ENCODE peak calls at places on chromosomes 2 and 18, in seven cellular contexts. O, D, R, F, V, N and G are unnamed samples.

GRCh38 chr2:122652670-122653069 is 897.2 kb downstream of the TSN start:
- DNase-seq in D (no peak), O (no peak), R (no peak), F (no peak), V (no peak), N (no peak), G (no peak)

GRCh38 chr2:64189167-64189566 is 44.9 kb upstream of the PELI1 start:
- DNase-seq in N (no peak), D (no peak), F (no peak), O (no peak), V (no peak), R (no peak), G (no peak)

GRCh38 chr2:45210466-45211195 is 201.4 kb upstream of the SIX2 start:
- DNase-seq in N (no peak), V (no peak), D (no peak), O (peak; percentile 48), R (no peak), F (no peak), G (no peak)

GRCh38 chr2:210548878-210549384 is 7.5 kb upstream of the CPS1 start:
- DNase-seq in R (peak; percentile 3), F (no peak), O (no peak), D (no peak), N (no peak), V (no peak), G (no peak)

GRCh38 chr2:62785216-62785615 is 79.7 kb downstream of the EHBP1 start:
- DNase-seq in F (no peak), R (no peak), O (peak; percentile 70), N (no peak), V (no peak), D (no peak), G (no peak)

GRCh38 chr18:79614211-79615028 is 65.2 kb upstream of the CTDP1 start:
- DNase-seq in O (no peak), N (no peak), R (no peak), D (no peak), V (no peak), F (no peak), G (no peak)

GRCh38 chr18:80194874-80195570 is 52.3 kb downstream of the PARD6G start:
- DNase-seq in D (no peak), R (no peak), F (no peak), N (no peak), V (no peak), O (no peak), G (no peak)

GRCh38 chr2:199307461-199307860 is 150.3 kb downstream of the SATB2 start:
- DNase-seq in N (no peak), D (no peak), F (no peak), V (no peak), O (no peak), R (no peak), G (no peak)

GRCh38 chr18:55351220-55351619 is 236.8 kb downstream of the TCF4 start:
- DNase-seq in R (no peak), V (no peak), O (no peak), N (no peak), D (no peak), F (no peak), G (no peak)

GRCh38 chr2:73939419-73939818 is 12.7 kb downstream of the DGUOK start:
- DNase-seq in F (no peak), R (no peak), N (no peak), D (no peak), V (peak; percentile 50), O (peak; percentile 42), G (no peak)

GRCh38 chr18:78230911-78231310 is 748.7 kb upstream of the SALL3 start:
- DNase-seq in N (no peak), R (no peak), D (no peak), V (no peak), O (no peak), F (no peak), G (no peak)

GRCh38 chr2:239979243-239980023 is 45.7 kb downstream of the NDUFA10 start:
- DNase-seq in F (no peak), O (no peak), R (no peak), N (no peak), D (no peak), V (no peak), G (peak; percentile 89)

GRCh38 chr2:23375448-23375847 is 9.5 kb upstream of the KLHL29 start:
- DNase-seq in D (peak; percentile 26), V (no peak), O (peak; percentile 56), N (no peak), F (no peak), R (peak; percentile 35), G (peak; percentile 29)

GRCh38 chr2:172931923-172932520 is 143.6 kb upstream of the MAP3K20 start:
- DNase-seq in O (peak; percentile 79), F (peak; percentile 65), V (peak; percentile 83), N (peak; percentile 62), R (peak; percentile 10), D (peak; percentile 31), G (peak; percentile 60)

GRCh38 chr2:10022041-10022421 is 21.3 kb upstream of the KLF11 start:
- DNase-seq in O (no peak), D (no peak), R (no peak), F (no peak), N (no peak), V (peak; percentile 47), G (no peak)

GRCh38 chr2:241734208-241734466 is 293 bp upstream of the D2HGDH start:
- DNase-seq in V (no peak), O (no peak), N (no peak), D (no peak), F (no peak), R (no peak), G (no peak)

GRCh38 chr2:111957872-111958354 is 59.5 kb downstream of the MERTK start:
- DNase-seq in N (no peak), D (no peak), R (no peak), F (no peak), V (peak; percentile 39), O (no peak), G (no peak)

GRCh38 chr2:150882751-150883520 is 378.7 kb downstream of the RBM43 start:
- DNase-seq in O (no peak), V (no peak), R (no peak), F (no peak), D (no peak), N (no peak), G (no peak)

GRCh38 chr18:78913830-78914585 is 65.6 kb upstream of the SALL3 start:
- DNase-seq in V (no peak), N (no peak), R (no peak), F (no peak), D (no peak), O (no peak), G (no peak)

GRCh38 chr2:230902180-230902899 is 22.7 kb downstream of the GPR55 start:
- DNase-seq in O (peak; percentile 78), R (peak; percentile 57), F (peak; percentile 60), N (peak; percentile 58), D (no peak), V (peak; percentile 81), G (peak; percentile 50)

GRCh38 chr2:70190086-70190412 is 770 bp downstream of the C2orf42 start:
- DNase-seq in F (peak; percentile 37), O (no peak), R (no peak), V (peak; percentile 44), D (no peak), N (no peak), G (no peak)

GRCh38 chr2:168239281-168239680 is 8.1 kb downstream of the STK39 start:
- DNase-seq in O (no peak), N (no peak), R (no peak), F (no peak), V (no peak), D (no peak), G (no peak)

GRCh38 chr2:213214209-213214608 is 62.8 kb upstream of the IKZF2 start:
- DNase-seq in D (no peak), O (no peak), F (no peak), V (no peak), R (no peak), N (no peak), G (no peak)

GRCh38 chr2:112216158-112216557 is 38.7 kb downstream of the ZC3H8 start:
- DNase-seq in O (no peak), D (no peak), F (no peak), R (no peak), V (no peak), N (no peak), G (peak; percentile 5)

GRCh38 chr2:224222320-224222719 is 179.6 kb downstream of the FAM124B start:
- DNase-seq in R (no peak), O (peak; percentile 52), D (no peak), N (no peak), V (no peak), F (no peak), G (no peak)

GRCh38 chr18:36602071-36602470 is 226.7 kb downstream of the TPGS2 start:
- DNase-seq in V (no peak), D (no peak), F (no peak), N (no peak), O (no peak), R (no peak), G (no peak)

GRCh38 chr2:33607137-33607781 is 8.2 kb upstream of the FAM98A start:
- DNase-seq in O (no peak), R (no peak), N (no peak), D (no peak), F (no peak), V (no peak), G (no peak)

GRCh38 chr18:54766631-54767030 is 61.6 kb upstream of the RAB27B start:
- DNase-seq in O (peak; percentile 4), R (no peak), V (no peak), F (no peak), D (no peak), N (no peak), G (no peak)

GRCh38 chr2:189146553-189146952 is 33.0 kb downstream of the COL5A2 start:
- DNase-seq in F (no peak), V (no peak), D (no peak), O (no peak), R (no peak), N (no peak), G (no peak)

GRCh38 chr2:38653715-38654494 is 12.0 kb upstream of the GALM start:
- DNase-seq in N (no peak), D (no peak), V (no peak), R (no peak), F (no peak), O (peak; percentile 10), G (no peak)

GRCh38 chr2:133802366-133802765 is 234.1 kb upstream of the NCKAP5 start:
- DNase-seq in V (no peak), F (no peak), R (no peak), N (no peak), O (no peak), D (peak; percentile 33), G (no peak)

GRCh38 chr2:46381871-46382270 is 84.7 kb downstream of the EPAS1 start:
- DNase-seq in R (no peak), D (no peak), N (no peak), F (no peak), O (no peak), V (no peak), G (no peak)

GRCh38 chr2:96399342-96400048 is 63.9 kb downstream of the NCAPH start:
- DNase-seq in R (no peak), D (no peak), V (no peak), F (no peak), N (no peak), O (no peak), G (no peak)

GRCh38 chr18:44602845-44603244 is 77.8 kb upstream of the SETBP1 start:
- DNase-seq in F (no peak), R (no peak), N (no peak), V (no peak), O (peak; percentile 69), D (no peak), G (no peak)